ENCODE peak calls at places on chromosome 16, in ten cellular contexts. One of them, this sample, is unnamed.

GRCh38 chr16:58301052-58301451 is 6.2 kb upstream of the PRSS54 start:
- DNase-seq in psoas muscle: no peak
- DNase-seq in neural progenitor cell: no peak
- DNase-seq in GM23338: no peak
- DNase-seq in epithelial cell of esophagus: no peak
- DNase-seq in tibial nerve: no peak
- DNase-seq in AG04450: no peak
- DNase-seq in GM20000: no peak
- DNase-seq in Calu3: no peak
- DNase-seq in heart right ventricle: no peak
- DNase-seq in this sample: no peak

GRCh38 chr16:31403590-31404352 is 10.6 kb downstream of the ITGAD start:
- DNase-seq in psoas muscle: no peak
- DNase-seq in neural progenitor cell: no peak
- DNase-seq in GM23338: no peak
- DNase-seq in epithelial cell of esophagus: no peak
- DNase-seq in tibial nerve: no peak
- DNase-seq in AG04450: no peak
- DNase-seq in GM20000: no peak
- DNase-seq in Calu3: no peak
- DNase-seq in heart right ventricle: no peak
- DNase-seq in this sample: no peak

GRCh38 chr16:30896203-30896889 is at the start of gene CTF1:
- DNase-seq in psoas muscle: peak; percentile 88
- DNase-seq in neural progenitor cell: peak; percentile 92
- DNase-seq in GM23338: peak; percentile 85
- DNase-seq in epithelial cell of esophagus: peak; percentile 76
- DNase-seq in tibial nerve: peak; percentile 65
- DNase-seq in AG04450: peak; percentile 78
- DNase-seq in GM20000: peak; percentile 38
- DNase-seq in Calu3: peak; percentile 52
- DNase-seq in heart right ventricle: peak; percentile 79
- DNase-seq in this sample: peak; percentile 78

GRCh38 chr16:64590516-64590915 is 531.3 kb downstream of the CDH11 start:
- DNase-seq in psoas muscle: no peak
- DNase-seq in neural progenitor cell: no peak
- DNase-seq in GM23338: no peak
- DNase-seq in epithelial cell of esophagus: peak; percentile 75
- DNase-seq in tibial nerve: no peak
- DNase-seq in AG04450: no peak
- DNase-seq in GM20000: no peak
- DNase-seq in Calu3: no peak
- DNase-seq in heart right ventricle: no peak
- DNase-seq in this sample: no peak

GRCh38 chr16:12612598-12613101 is 191.0 kb downstream of the CPPED1 start:
- DNase-seq in psoas muscle: no peak
- DNase-seq in neural progenitor cell: no peak
- DNase-seq in GM23338: no peak
- DNase-seq in epithelial cell of esophagus: peak; percentile 52
- DNase-seq in tibial nerve: no peak
- DNase-seq in AG04450: no peak
- DNase-seq in GM20000: no peak
- DNase-seq in Calu3: peak; percentile 74
- DNase-seq in heart right ventricle: no peak
- DNase-seq in this sample: no peak

GRCh38 chr16:14371778-14372431 is 258.2 kb downstream of the PARN start:
- DNase-seq in psoas muscle: no peak
- DNase-seq in neural progenitor cell: peak; percentile 74
- DNase-seq in GM23338: peak; percentile 48
- DNase-seq in epithelial cell of esophagus: no peak
- DNase-seq in tibial nerve: no peak
- DNase-seq in AG04450: no peak
- DNase-seq in GM20000: no peak
- DNase-seq in Calu3: no peak
- DNase-seq in heart right ventricle: no peak
- DNase-seq in this sample: no peak

GRCh38 chr16:88880226-88881051 is 14.0 kb upstream of the PABPN1L start:
- DNase-seq in psoas muscle: no peak
- DNase-seq in neural progenitor cell: peak; percentile 40
- DNase-seq in GM23338: no peak
- DNase-seq in epithelial cell of esophagus: no peak
- DNase-seq in tibial nerve: no peak
- DNase-seq in AG04450: no peak
- DNase-seq in GM20000: no peak
- DNase-seq in Calu3: no peak
- DNase-seq in heart right ventricle: no peak
- DNase-seq in this sample: no peak

GRCh38 chr16:30892670-30893069 is 1.2 kb downstream of the BCL7C start:
- DNase-seq in psoas muscle: no peak
- DNase-seq in neural progenitor cell: no peak
- DNase-seq in GM23338: no peak
- DNase-seq in epithelial cell of esophagus: no peak
- DNase-seq in tibial nerve: no peak
- DNase-seq in AG04450: no peak
- DNase-seq in GM20000: no peak
- DNase-seq in Calu3: no peak
- DNase-seq in heart right ventricle: no peak
- DNase-seq in this sample: no peak

GRCh38 chr16:66447491-66447890 is 20.4 kb downstream of the BEAN1 start:
- DNase-seq in psoas muscle: no peak
- DNase-seq in neural progenitor cell: no peak
- DNase-seq in GM23338: no peak
- DNase-seq in epithelial cell of esophagus: no peak
- DNase-seq in tibial nerve: no peak
- DNase-seq in AG04450: no peak
- DNase-seq in GM20000: no peak
- DNase-seq in Calu3: no peak
- DNase-seq in heart right ventricle: no peak
- DNase-seq in this sample: no peak

GRCh38 chr16:54505479-54506247 is 219.1 kb upstream of the IRX3 start:
- DNase-seq in psoas muscle: no peak
- DNase-seq in neural progenitor cell: no peak
- DNase-seq in GM23338: no peak
- DNase-seq in epithelial cell of esophagus: no peak
- DNase-seq in tibial nerve: no peak
- DNase-seq in AG04450: no peak
- DNase-seq in GM20000: no peak
- DNase-seq in Calu3: no peak
- DNase-seq in heart right ventricle: no peak
- DNase-seq in this sample: no peak

GRCh38 chr16:28237754-28238357 is 26.1 kb upstream of the XPO6 start:
- DNase-seq in psoas muscle: no peak
- DNase-seq in neural progenitor cell: no peak
- DNase-seq in GM23338: no peak
- DNase-seq in epithelial cell of esophagus: no peak
- DNase-seq in tibial nerve: no peak
- DNase-seq in AG04450: no peak
- DNase-seq in GM20000: no peak
- DNase-seq in Calu3: no peak
- DNase-seq in heart right ventricle: no peak
- DNase-seq in this sample: no peak

GRCh38 chr16:11084484-11085024 is 140.2 kb downstream of the CLEC16A start:
- DNase-seq in psoas muscle: no peak
- DNase-seq in neural progenitor cell: no peak
- DNase-seq in GM23338: no peak
- DNase-seq in epithelial cell of esophagus: no peak
- DNase-seq in tibial nerve: no peak
- DNase-seq in AG04450: no peak
- DNase-seq in GM20000: no peak
- DNase-seq in Calu3: peak; percentile 30
- DNase-seq in heart right ventricle: no peak
- DNase-seq in this sample: no peak

GRCh38 chr16:78278047-78278446 is 178.6 kb downstream of the WWOX start:
- DNase-seq in psoas muscle: no peak
- DNase-seq in neural progenitor cell: no peak
- DNase-seq in GM23338: no peak
- DNase-seq in epithelial cell of esophagus: no peak
- DNase-seq in tibial nerve: no peak
- DNase-seq in AG04450: no peak
- DNase-seq in GM20000: no peak
- DNase-seq in Calu3: no peak
- DNase-seq in heart right ventricle: no peak
- DNase-seq in this sample: no peak

GRCh38 chr16:62068747-62069146 is 32.5 kb upstream of the CDH8 start:
- DNase-seq in psoas muscle: no peak
- DNase-seq in neural progenitor cell: peak; percentile 24
- DNase-seq in GM23338: peak; percentile 65
- DNase-seq in epithelial cell of esophagus: peak; percentile 1
- DNase-seq in tibial nerve: no peak
- DNase-seq in AG04450: no peak
- DNase-seq in GM20000: no peak
- DNase-seq in Calu3: no peak
- DNase-seq in heart right ventricle: no peak
- DNase-seq in this sample: no peak

GRCh38 chr16:66604376-66605176 is at the start of gene CMTM3:
- DNase-seq in psoas muscle: peak; percentile 82
- DNase-seq in neural progenitor cell: peak; percentile 91
- DNase-seq in GM23338: peak; percentile 84
- DNase-seq in epithelial cell of esophagus: peak; percentile 45
- DNase-seq in tibial nerve: peak; percentile 59
- DNase-seq in AG04450: no peak
- DNase-seq in GM20000: peak; percentile 88
- DNase-seq in Calu3: peak; percentile 85
- DNase-seq in heart right ventricle: peak; percentile 76
- DNase-seq in this sample: no peak

GRCh38 chr16:7313170-7313569 is 19.5 kb upstream of the RBFOX1 start:
- DNase-seq in psoas muscle: no peak
- DNase-seq in neural progenitor cell: peak; percentile 50
- DNase-seq in GM23338: peak; percentile 59
- DNase-seq in epithelial cell of esophagus: no peak
- DNase-seq in tibial nerve: no peak
- DNase-seq in AG04450: no peak
- DNase-seq in GM20000: no peak
- DNase-seq in Calu3: no peak
- DNase-seq in heart right ventricle: no peak
- DNase-seq in this sample: no peak
- TF ChIP-seq CTCF in psoas muscle: peak; percentile 48
- TF ChIP-seq CTCF in neural progenitor cell: peak; percentile 76
- TF ChIP-seq CTCF in GM23338: peak; percentile 62
- TF ChIP-seq CTCF in epithelial cell of esophagus: no peak
- TF ChIP-seq CTCF in tibial nerve: peak; percentile 19
- TF ChIP-seq CTCF in AG04450: no peak
- TF ChIP-seq CTCF in GM20000: no peak
- TF ChIP-seq CTCF in Calu3: no peak
- TF ChIP-seq CTCF in heart right ventricle: no peak
- TF ChIP-seq CTCF in this sample: no peak

GRCh38 chr16:77169650-77170236 is 21.2 kb upstream of the MON1B start:
- DNase-seq in psoas muscle: no peak
- DNase-seq in neural progenitor cell: peak; percentile 78
- DNase-seq in GM23338: peak; percentile 87
- DNase-seq in epithelial cell of esophagus: peak; percentile 72
- DNase-seq in tibial nerve: no peak
- DNase-seq in AG04450: no peak
- DNase-seq in GM20000: peak; percentile 27
- DNase-seq in Calu3: peak; percentile 70
- DNase-seq in heart right ventricle: no peak
- DNase-seq in this sample: no peak
- TF ChIP-seq CTCF in psoas muscle: peak; percentile 49
- TF ChIP-seq CTCF in neural progenitor cell: peak; percentile 95
- TF ChIP-seq CTCF in GM23338: peak; percentile 91
- TF ChIP-seq CTCF in epithelial cell of esophagus: peak; percentile 72
- TF ChIP-seq CTCF in tibial nerve: peak; percentile 40
- TF ChIP-seq CTCF in AG04450: peak; percentile 64
- TF ChIP-seq CTCF in GM20000: peak; percentile 79
- TF ChIP-seq CTCF in Calu3: peak; percentile 69
- TF ChIP-seq CTCF in heart right ventricle: peak; percentile 43
- TF ChIP-seq CTCF in this sample: peak; percentile 67

DNA sequence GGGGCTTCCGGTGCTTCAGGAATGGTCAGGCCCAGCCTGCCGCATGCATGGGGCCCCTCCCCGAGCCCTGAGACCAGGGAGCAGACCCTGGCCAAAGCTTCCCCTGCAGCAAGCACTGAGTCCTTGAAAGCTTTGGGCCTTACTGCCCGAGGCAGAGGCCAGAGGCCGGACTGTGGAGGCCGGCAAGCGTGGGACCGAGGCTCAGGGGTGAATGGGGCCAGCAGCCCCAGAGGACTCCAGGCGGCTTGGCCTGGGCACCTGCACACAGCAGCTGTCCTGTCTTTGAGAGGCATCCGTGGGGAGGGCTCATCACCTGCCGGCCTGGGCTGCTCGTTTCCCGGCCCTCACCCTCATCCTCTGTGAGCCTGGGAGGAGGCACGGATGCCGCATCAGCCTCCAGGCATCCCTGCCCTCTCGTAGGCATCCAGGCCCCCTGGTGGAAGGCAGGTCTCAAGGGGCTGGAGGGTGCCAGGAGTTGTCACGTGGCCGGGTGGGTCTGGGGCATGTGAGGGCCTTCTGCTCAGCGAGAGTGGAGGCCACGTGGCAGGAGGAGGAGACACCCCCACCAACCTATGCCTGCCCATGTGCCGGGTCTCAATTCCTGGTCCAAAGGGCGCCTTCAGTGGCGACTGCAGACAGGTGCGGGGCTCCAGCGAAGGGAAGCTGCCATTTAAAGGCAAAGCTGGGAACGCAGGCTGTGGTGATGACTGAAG is 31.4 kb downstream of the CACNA1H start:
- DNase-seq in psoas muscle: no peak
- DNase-seq in neural progenitor cell: no peak
- DNase-seq in GM23338: no peak
- DNase-seq in epithelial cell of esophagus: no peak
- DNase-seq in tibial nerve: no peak
- DNase-seq in AG04450: no peak
- DNase-seq in GM20000: no peak
- DNase-seq in Calu3: no peak
- DNase-seq in heart right ventricle: no peak
- DNase-seq in this sample: no peak
- TF ChIP-seq CTCF in psoas muscle: no peak
- TF ChIP-seq CTCF in neural progenitor cell: no peak
- TF ChIP-seq CTCF in GM23338: no peak
- TF ChIP-seq CTCF in epithelial cell of esophagus: no peak
- TF ChIP-seq CTCF in tibial nerve: no peak
- TF ChIP-seq CTCF in AG04450: no peak
- TF ChIP-seq CTCF in GM20000: no peak
- TF ChIP-seq CTCF in Calu3: no peak
- TF ChIP-seq CTCF in heart right ventricle: no peak
- TF ChIP-seq CTCF in this sample: no peak

DNA sequence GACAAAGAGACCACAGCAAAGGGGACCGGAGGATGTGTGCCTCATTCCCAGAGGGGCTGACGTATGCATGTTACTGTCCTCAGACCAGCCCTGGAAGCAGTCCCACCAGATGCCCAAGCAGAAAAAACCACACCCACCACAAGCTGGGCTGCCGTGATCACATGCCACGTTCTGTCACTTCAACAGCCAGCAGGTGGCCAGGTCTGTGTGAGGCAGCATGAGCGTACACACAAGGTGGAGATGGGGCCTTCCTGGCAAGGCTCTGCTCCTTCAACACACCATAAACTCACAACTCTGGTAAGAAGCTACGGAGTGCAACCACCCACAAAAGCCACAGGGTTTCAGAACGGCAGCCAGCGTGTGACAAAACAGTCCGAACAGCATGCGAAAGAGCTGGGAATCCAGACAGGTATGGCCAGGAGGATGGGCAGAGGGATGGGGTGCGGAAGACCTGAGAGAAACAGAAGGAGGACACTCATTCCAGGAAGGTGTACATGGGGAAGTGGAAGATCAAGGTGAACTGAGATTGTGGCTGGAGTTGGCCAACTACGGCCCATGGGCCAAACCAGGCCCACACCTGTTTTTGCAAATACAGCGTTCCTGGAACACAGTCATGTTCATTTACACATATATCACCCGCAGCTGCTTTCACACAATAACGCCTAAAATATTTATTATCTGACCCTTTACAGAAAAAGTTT is 27.9 kb downstream of the MBTPS1 start:
- DNase-seq in psoas muscle: no peak
- DNase-seq in neural progenitor cell: no peak
- DNase-seq in GM23338: no peak
- DNase-seq in epithelial cell of esophagus: peak; percentile 16
- DNase-seq in tibial nerve: no peak
- DNase-seq in AG04450: no peak
- DNase-seq in GM20000: peak; percentile 62
- DNase-seq in Calu3: no peak
- DNase-seq in heart right ventricle: peak; percentile 37
- DNase-seq in this sample: no peak
- TF ChIP-seq CTCF in psoas muscle: no peak
- TF ChIP-seq CTCF in neural progenitor cell: no peak
- TF ChIP-seq CTCF in GM23338: no peak
- TF ChIP-seq CTCF in epithelial cell of esophagus: peak; percentile 13
- TF ChIP-seq CTCF in tibial nerve: no peak
- TF ChIP-seq CTCF in AG04450: no peak
- TF ChIP-seq CTCF in GM20000: peak; percentile 47
- TF ChIP-seq CTCF in Calu3: no peak
- TF ChIP-seq CTCF in heart right ventricle: no peak
- TF ChIP-seq CTCF in this sample: no peak